ENCODE peak calls at places on chromosomes 5 and 9, in four cellular contexts. V is A549, R is uterus, A is testis. P is an unnamed sample.

GRCh38 chr5:115349001-115349817 is 52.8 kb upstream of the CCDC112 start:
- DNase-seq in R (no peak), A (no peak), V (peak; percentile 79), P (peak; percentile 70)

GRCh38 chr5:143514915-143515314 is 111.4 kb upstream of the NR3C1 start:
- DNase-seq in A (no peak), V (no peak), R (no peak), P (no peak)

GRCh38 chr5:169415351-169415750 is 114.4 kb upstream of the SLIT3 start:
- DNase-seq in V (no peak), R (no peak), A (no peak), P (no peak)

GRCh38 chr5:82314964-82315728 is 37.0 kb upstream of the RPS23 start:
- DNase-seq in R (no peak), V (no peak), A (no peak), P (no peak)

GRCh38 chr9:98944130-98945074 is 695 bp downstream of the COL15A1 start:
- DNase-seq in R (peak; percentile 34), A (peak; percentile 38), V (peak; percentile 24), P (no peak)

GRCh38 chr5:64165500-64166200 is at the start of gene RNF180:
- DNase-seq in A (peak; percentile 69), R (peak; percentile 48), V (peak; percentile 21), P (peak; percentile 52)

GRCh38 chr5:38780950-38781349 is 64.9 kb upstream of the OSMR start:
- DNase-seq in A (peak; percentile 82), V (peak; percentile 39), R (peak; percentile 61), P (peak; percentile 54)

GRCh38 chr9:99296375-99296951 is 74.4 kb downstream of the SEC61B start:
- DNase-seq in R (peak; percentile 19), A (peak; percentile 43), V (no peak), P (peak; percentile 43)

GRCh38 chr5:24855485-24855884 is 210.7 kb upstream of the CDH10 start:
- DNase-seq in R (no peak), A (no peak), V (no peak), P (no peak)

GRCh38 chr9:5389109-5389732 is 48.5 kb downstream of the PLGRKT start:
- DNase-seq in A (no peak), R (no peak), V (no peak), P (no peak)

GRCh38 chr9:103881419-103881818 is 212.7 kb upstream of the SMC2 start:
- DNase-seq in V (no peak), A (no peak), R (no peak), P (no peak)

GRCh38 chr9:107633375-107633774 is 143.8 kb upstream of the KLF4 start:
- DNase-seq in V (no peak), A (no peak), R (no peak), P (no peak)

GRCh38 chr9:107635803-107636174 is 146.2 kb upstream of the KLF4 start:
- DNase-seq in A (no peak), R (no peak), V (no peak), P (no peak)

GRCh38 chr9:107637421-107638420 is 148.2 kb upstream of the KLF4 start:
- DNase-seq in R (peak; percentile 94), V (peak; percentile 50), A (peak; percentile 95), P (peak; percentile 43)

GRCh38 chr9:107636596-107637405 is 147.2 kb upstream of the KLF4 start:
- DNase-seq in R (no peak), A (no peak), V (no peak), P (no peak)

GRCh38 chr9:107635137-107635802 is 145.7 kb upstream of the KLF4 start:
- DNase-seq in V (no peak), A (no peak), R (no peak), P (no peak)
- TF ChIP-seq POLR2A in V (no peak), A (no peak), R (no peak), P (no peak)

GRCh38 chr5:75325242-75325641 is 11.8 kb upstream of the HMGCR start:
- DNase-seq in V (no peak), R (no peak), A (no peak), P (no peak)

GRCh38 chr5:75324791-75325190 is 12.2 kb upstream of the HMGCR start:
- DNase-seq in V (no peak), A (no peak), R (no peak), P (no peak)

GRCh38 chr5:75320341-75320740 is 16.7 kb upstream of the HMGCR start:
- DNase-seq in A (no peak), V (no peak), R (no peak), P (no peak)

GRCh38 chr5:75319636-75320035 is 17.4 kb upstream of the HMGCR start:
- DNase-seq in V (no peak), R (no peak), A (no peak), P (no peak)

GRCh38 chr5:75322066-75322465 is 15.0 kb upstream of the HMGCR start:
- DNase-seq in A (no peak), V (no peak), R (no peak), P (no peak)
- H3K4me3 ChIP-seq in A (no peak overlapping the region), V (no peak overlapping the region), R (no peak overlapping the region), P (no peak overlapping the region)

GRCh38 chr5:1633605-1634336 is 110.0 kb upstream of the LPCAT1 start:
- DNase-seq in V (peak; percentile 82), A (peak; percentile 90), R (peak; percentile 84), P (peak; percentile 93)
- TF ChIP-seq POLR2A in V (peak; percentile 94), A (no peak), R (peak; percentile 78), P (peak; percentile 81)

DNA sequence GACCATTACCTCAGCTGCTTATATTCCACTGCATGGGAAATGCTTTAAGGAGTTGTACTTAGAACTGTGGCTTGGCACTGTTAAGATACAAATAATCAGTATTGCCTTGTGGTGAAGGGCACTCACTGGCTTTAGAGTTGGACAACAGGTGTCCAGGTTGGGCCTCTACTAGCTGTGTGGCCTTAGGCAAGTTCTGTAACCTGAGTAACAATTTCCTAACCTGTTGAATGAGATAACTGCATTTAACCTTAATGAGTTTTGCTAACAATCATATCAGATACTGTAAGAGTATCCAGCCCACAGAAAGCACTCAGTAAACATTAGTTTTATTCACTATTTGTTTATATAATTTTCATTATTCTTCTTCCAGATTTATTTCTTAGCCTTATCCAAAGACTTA is 17.2 kb upstream of the HK3 start:
- DNase-seq in V (no peak), R (no peak), A (no peak), P (no peak)
- H3K4me3 ChIP-seq in V (no peak overlapping the region), R (no peak overlapping the region), A (no peak overlapping the region), P (no peak overlapping the region)

GRCh38 chr5:32598997-32599549 is 13.7 kb downstream of the SUB1 start:
- DNase-seq in R (no peak), A (no peak), V (no peak), P (no peak)
- TF ChIP-seq POLR2A in R (no peak), A (no peak), V (no peak), P (no peak)

DNA sequence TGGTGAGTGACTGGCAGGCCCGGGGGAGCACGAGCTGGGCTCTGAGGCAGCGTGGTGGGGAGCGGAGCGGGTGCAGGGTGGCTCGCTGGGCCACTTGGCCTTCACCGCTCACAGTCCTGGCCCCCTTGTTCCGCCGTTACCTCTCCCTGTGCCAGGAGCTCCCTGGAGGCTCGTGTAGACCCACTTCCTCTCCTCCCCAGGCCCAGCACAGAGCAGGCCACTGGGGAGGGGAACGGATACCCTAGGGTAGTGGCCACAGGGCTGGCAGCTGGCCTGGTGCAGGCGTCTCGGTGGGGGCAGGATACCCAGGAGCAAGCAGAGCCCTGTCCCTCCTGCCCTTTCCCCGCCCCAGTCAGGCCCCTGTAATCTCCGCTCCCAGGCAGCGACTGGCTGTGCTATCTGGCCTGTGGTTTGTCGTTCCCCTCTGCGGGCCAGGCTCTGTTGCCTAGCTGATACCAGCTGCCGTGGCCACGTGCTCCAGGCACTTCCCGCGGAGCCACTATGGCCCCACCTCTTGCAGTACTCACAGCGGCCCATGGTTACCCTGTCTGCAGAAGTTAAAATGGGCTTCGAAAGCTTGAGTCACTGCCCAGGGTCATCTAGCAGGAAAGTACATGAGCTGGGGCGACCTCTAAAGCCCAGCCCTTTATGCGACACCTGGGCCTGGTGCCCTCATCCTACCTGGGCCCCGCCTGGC is 11.6 kb upstream of the DOLPP1 start:
- DNase-seq in V (no peak), A (peak; percentile 72), R (no peak), P (peak; percentile 73)
- H3K4me3 ChIP-seq in V (no peak overlapping the region), A (no peak overlapping the region), R (no peak overlapping the region), P (no peak overlapping the region)

DNA sequence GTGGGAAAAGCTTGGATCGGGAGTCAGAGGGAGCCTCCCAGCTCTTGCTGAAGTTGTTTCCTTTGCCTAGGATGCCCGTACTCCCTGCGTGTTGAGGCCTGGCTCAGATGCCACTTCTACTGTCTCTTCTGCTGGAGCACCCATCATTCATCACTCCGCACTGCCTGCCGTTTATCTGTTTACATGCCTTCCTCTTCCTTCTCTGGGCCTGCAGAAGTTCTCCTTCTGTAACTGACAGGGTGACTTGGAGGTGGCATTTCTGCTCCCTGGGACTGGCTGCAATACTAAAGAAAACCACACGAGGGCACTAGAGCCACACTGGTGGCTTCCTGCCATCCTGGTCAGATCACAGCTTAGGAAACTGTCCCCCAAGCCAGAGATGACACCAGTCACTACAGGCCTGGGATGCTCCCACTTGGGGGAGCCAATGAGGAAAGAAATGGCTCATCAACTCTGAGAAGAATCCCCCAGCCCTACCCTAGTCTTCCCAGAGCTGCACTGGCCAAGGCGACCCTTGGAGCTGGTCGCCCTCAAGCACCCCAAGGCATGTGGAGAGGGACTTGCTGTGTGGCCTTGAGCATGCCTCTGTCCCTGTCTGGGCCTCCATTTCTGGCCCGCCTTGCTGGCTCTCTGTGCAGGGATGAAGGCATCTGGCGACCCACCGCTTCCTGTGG is 9.7 kb upstream of the SLC25A51 start:
- DNase-seq in A (peak; percentile 84), R (peak; percentile 80), V (peak; percentile 78), P (peak; percentile 85)
- TF ChIP-seq POLR2A in A (no peak), R (peak; percentile 21), V (no peak), P (no peak)

GRCh38 chr9:81116340-81117207 is 572.8 kb downstream of the TLE1 start:
- DNase-seq in R (no peak), A (no peak), V (no peak), P (no peak)
- H3K4me3 ChIP-seq in R (no peak overlapping the region), A (no peak overlapping the region), V (no peak overlapping the region), P (no peak overlapping the region)

DNA sequence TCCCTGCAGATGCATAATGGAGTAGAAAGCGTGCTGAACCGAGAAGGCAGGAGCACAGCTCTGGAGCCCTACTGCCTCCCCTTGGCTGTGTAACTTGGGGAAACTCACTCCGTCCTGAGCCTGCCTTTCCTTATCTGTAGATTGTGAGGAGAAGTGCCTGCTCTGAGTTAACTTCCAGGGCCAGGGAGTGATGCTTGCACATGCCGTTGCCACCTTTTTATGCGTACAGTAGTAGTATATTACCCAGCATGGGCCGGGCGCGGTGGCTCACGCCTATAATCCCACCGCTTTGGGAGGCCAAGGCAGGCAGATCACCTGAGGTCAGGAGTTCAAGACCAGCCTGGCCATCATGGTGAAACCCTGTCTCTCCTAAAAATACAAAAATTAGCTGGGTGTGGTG is 87.1 kb downstream of the PDZD2 start:
- DNase-seq in A (no peak), V (no peak), R (no peak), P (no peak)
- TF ChIP-seq POLR2A in A (no peak), V (no peak), R (no peak), P (no peak)